ENCODE peak calls at places on chromosomes 3 and 15, in six cellular contexts. G is GM12891, S is HepG2, B is H1, M is GM12878, R is K562. P is an unnamed sample.

GRCh38 chr3:134161817-134162396 is 88.8 kb downstream of the RYK start:
- DNase-seq in G (no peak), S (no peak), B (peak; percentile 23), M (no peak), R (no peak), P (no peak)

GRCh38 chr3:33372218-33373081 is 67.8 kb downstream of the UBP1 start:
- DNase-seq in G (peak; percentile 21), S (no peak), B (no peak), M (no peak), R (peak; percentile 56), P (peak; percentile 18)

GRCh38 chr3:195596648-195597628 is 13.2 kb upstream of the APOD start:
- DNase-seq in G (no peak), S (no peak), B (no peak), M (no peak), R (no peak), P (no peak)

GRCh38 chr3:100099621-100100020 is 14.7 kb downstream of the FILIP1L start:
- DNase-seq in G (no peak), S (no peak), B (no peak), M (no peak), R (no peak), P (no peak)

GRCh38 chr15:81373996-81374395 is at the start of gene TMC3:
- DNase-seq in G (no peak), S (no peak), B (no peak), M (no peak), R (no peak), P (no peak)

GRCh38 chr15:99100245-99101173 is 4.4 kb upstream of the SYNM start:
- DNase-seq in G (peak; percentile 35), S (peak; percentile 62), B (no peak), M (no peak), R (peak; percentile 69), P (peak; percentile 50)

GRCh38 chr15:52780172-52780980 is 9.8 kb downstream of the ONECUT1 start:
- DNase-seq in G (no peak), S (peak; percentile 51), B (no peak), M (peak; percentile 39), R (peak; percentile 44), P (no peak)

GRCh38 chr3:28860307-28860706 is 420.6 kb upstream of the RBMS3 start:
- DNase-seq in G (no peak), S (no peak), B (no peak), M (no peak), R (no peak), P (no peak)

GRCh38 chr15:76335851-76336253 is 721 bp upstream of the ISL2 start:
- DNase-seq in G (peak; percentile 37), S (no peak), B (no peak), M (no peak), R (peak; percentile 44), P (no peak)

GRCh38 chr15:29003446-29004233 is 117.9 kb downstream of the APBA2 start:
- DNase-seq in G (no peak), S (no peak), B (no peak), M (no peak), R (no peak), P (no peak)

GRCh38 chr3:171183042-171183441 is 156.5 kb upstream of the SLC2A2 start:
- DNase-seq in G (no peak), S (peak; percentile 56), B (no peak), M (no peak), R (peak; percentile 88), P (no peak)

GRCh38 chr15:40594429-40594836 is 384 bp downstream of the KNL1 start:
- DNase-seq in G (peak; percentile 35), S (peak; percentile 38), B (peak; percentile 17), M (peak; percentile 40), R (peak; percentile 78), P (peak; percentile 36)

GRCh38 chr15:38768970-38769369 is 204.4 kb upstream of the RASGRP1 start:
- DNase-seq in G (no peak), S (no peak), B (peak; percentile 15), M (no peak), R (peak; percentile 6), P (no peak)

GRCh38 chr3:58899159-58899952 is 150.5 kb downstream of the CFAP20DC start:
- DNase-seq in G (no peak), S (no peak), B (no peak), M (peak; percentile 63), R (peak; percentile 66), P (no peak)

GRCh38 chr3:106963446-106963845 is 413.8 kb upstream of the CCDC54 start:
- DNase-seq in G (no peak), S (no peak), B (no peak), M (no peak), R (no peak), P (no peak)

GRCh38 chr3:52245322-52246263 is at the start of gene PPM1M:
- DNase-seq in G (peak; percentile 76), S (no peak), B (no peak), M (no peak), R (peak; percentile 59), P (peak; percentile 72)

GRCh38 chr3:45693941-45694521 is 4.8 kb downstream of the SACM1L start:
- DNase-seq in G (no peak), S (no peak), B (no peak), M (no peak), R (no peak), P (no peak)

GRCh38 chr3:73361591-73361990 is 263.1 kb downstream of the PDZRN3 start:
- DNase-seq in G (no peak), S (no peak), B (no peak), M (no peak), R (no peak), P (no peak)

GRCh38 chr3:57691411-57692133 is 1.3 kb downstream of the DENND6A start:
- DNase-seq in G (no peak), S (no peak), B (no peak), M (no peak), R (no peak), P (no peak)

GRCh38 chr3:191094057-191094456 is 105.0 kb upstream of the OSTN start:
- DNase-seq in G (no peak), S (no peak), B (no peak), M (no peak), R (no peak), P (no peak)

GRCh38 chr3:195352895-195353488 is 82.0 kb upstream of the XXYLT1 start:
- DNase-seq in G (no peak), S (peak; percentile 7), B (no peak), M (no peak), R (peak; percentile 16), P (no peak)

GRCh38 chr3:73206006-73206405 is 144.5 kb downstream of the EBLN2 start:
- DNase-seq in G (no peak), S (no peak), B (no peak), M (no peak), R (no peak), P (no peak)

GRCh38 chr15:43775411-43775965 is 1.3 kb downstream of the ELL3 start:
- DNase-seq in G (no peak), S (peak; percentile 79), B (peak; percentile 31), M (no peak), R (no peak), P (no peak)

GRCh38 chr3:62252614-62253147 is 120.7 kb downstream of the FEZF2 start:
- DNase-seq in G (no peak), S (no peak), B (no peak), M (no peak), R (no peak), P (no peak)

GRCh38 chr3:186722457-186722856 is 5.3 kb downstream of the KNG1 start:
- DNase-seq in G (no peak), S (peak; percentile 18), B (peak; percentile 17), M (no peak), R (peak; percentile 24), P (no peak)

DNA sequence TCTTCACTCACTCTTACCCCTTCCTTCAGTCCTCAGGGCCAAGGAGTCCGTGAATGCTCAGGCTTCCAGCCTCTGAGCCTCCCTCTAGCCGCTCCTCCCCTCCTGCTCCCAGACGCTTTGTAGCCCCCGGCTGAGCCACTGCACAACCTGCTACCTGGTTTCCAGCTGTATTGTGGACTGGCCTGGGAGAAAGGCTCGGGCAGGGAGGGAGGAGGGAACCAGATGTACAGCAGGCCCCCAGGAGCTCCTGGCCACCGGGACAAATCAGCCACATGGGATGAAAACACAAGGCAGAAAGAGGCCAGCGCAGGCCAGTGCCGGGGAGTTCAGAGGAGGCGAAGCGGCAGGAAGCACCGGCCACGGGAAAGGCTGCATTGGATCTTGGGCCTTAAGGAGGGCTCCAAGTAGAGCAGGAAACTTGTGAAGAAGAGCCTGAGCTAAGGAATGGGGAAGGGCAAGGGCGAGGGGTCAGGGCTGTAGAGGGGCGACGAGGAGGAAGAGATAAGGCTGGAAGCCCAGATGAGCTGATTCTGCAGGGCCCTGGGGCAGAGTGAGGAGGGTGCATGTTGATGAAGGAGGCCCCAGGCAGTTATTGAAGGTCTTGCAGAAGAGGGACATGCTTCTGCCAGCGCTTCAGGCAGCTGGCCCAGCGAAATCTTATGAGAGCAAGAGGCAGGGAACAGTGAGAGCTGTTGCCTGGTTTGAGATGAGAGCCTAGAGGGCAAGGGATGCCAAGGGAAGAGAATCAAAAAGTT is 14.3 kb downstream of the CPN2 start:
- DNase-seq in G (no peak), S (no peak), B (no peak), M (no peak), R (no peak), P (no peak)
- TF ChIP-seq TAF1 in G (no peak), S (no peak), B (no peak), M (no peak), R (no peak), P (no peak)

GRCh38 chr3:24881239-24881638 is 386.6 kb upstream of the THRB start:
- DNase-seq in G (no peak), S (no peak), B (no peak), M (no peak), R (no peak), P (no peak)
- TF ChIP-seq POLR2A in G (no peak), S (no peak), B (no peak), M (no peak), R (no peak), P (no peak)

DNA sequence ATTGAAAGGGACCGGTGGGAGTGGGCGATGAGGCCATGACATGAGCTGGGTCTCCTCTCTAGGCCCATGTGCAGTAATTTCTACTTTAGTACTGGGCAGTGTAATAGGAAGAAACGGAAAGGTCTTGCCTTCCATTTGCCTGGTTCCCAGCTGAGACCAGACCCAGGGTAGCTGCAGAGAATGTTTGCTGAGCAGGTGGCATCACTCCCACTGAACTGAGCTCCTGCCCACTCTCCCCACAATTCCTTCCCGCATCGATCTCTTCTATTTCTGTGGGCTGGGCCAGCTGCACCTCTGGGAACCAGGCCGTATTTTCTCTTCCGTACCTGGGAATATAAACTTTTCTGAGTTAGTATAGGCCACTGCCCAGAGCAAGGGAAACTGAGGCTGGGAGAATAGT is 15.8 kb downstream of the ESYT3 start:
- DNase-seq in G (no peak), S (no peak), B (no peak), M (no peak), R (no peak), P (no peak)
- TF ChIP-seq POLR2AphosphoS5 in G (no peak), S (no peak), B (no peak), M (no peak), R (no peak), P (no peak)

DNA sequence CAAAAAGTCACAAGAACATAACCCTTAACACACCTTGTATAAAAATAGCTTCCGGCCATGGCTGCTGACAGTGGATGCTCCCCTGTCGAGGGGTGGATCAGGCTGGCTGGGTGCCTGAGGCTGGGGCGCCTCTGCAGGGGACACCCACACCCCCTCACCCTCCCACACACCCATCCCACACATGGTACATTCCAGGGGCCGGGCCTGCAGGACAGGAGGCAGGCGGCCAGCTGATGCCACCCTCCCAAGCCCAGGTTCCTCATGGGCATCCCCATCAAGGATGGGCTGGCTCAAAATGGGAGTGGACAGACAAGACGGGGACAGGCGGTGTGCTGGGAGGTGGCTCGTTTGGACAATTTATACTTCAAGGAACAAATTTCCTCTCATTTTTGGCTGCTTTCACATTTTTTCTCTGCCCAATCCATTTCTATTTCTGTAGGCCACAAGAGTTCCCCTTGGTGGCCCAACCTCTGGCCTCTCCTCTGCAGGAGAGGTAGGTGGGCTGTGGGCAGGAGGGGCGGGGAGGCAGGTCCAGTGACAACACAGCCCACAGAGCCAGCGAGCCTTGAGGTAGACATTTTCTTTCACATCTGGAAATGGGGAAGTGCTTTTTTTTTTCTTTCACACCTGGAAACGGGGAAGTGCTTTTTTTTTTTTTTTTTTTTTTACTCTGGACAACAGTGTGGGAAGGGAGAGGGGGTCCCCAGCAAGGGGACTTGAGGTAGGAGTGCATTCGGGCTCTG is 23.3 kb downstream of the RNU5B-1 start:
- DNase-seq in G (no peak), S (no peak), B (no peak), M (no peak), R (no peak), P (no peak)
- TF ChIP-seq TAF1 in G (no peak), S (no peak), B (no peak), M (no peak), R (no peak), P (no peak)

P was measured in GM12892.